ENCODE peak calls at places on chromosomes 1 and 21, in five cellular contexts. One of them, this sample, is unnamed.

GRCh38 chr1:50661626-50662025 is 238.4 kb upstream of the DMRTA2 start:
- DNase-seq in stimulated activated naive B cell treated with anti-CD40 and anti-IgM and Interleukin-4, amounts not matched to agents 10 μg/mL and 1 μg/mL and 100 μg/mL, for 72 hours: no peak
- DNase-seq in HFFc6: peak
- DNase-seq in NCI-H1105: no peak
- DNase-seq in foreskin fibroblast: peak
- DNase-seq in this sample: no peak

GRCh38 chr1:76336951-76337371 is 262.4 kb downstream of the ST6GALNAC3 start:
- DNase-seq in stimulated activated naive B cell treated with anti-CD40 and anti-IgM and Interleukin-4, amounts not matched to agents 10 μg/mL and 1 μg/mL and 100 μg/mL, for 72 hours: no peak
- DNase-seq in HFFc6: peak
- DNase-seq in NCI-H1105: peak
- DNase-seq in foreskin fibroblast: peak
- DNase-seq in this sample: no peak

GRCh38 chr1:198775606-198776005 is 136.8 kb downstream of the PTPRC start:
- DNase-seq in stimulated activated naive B cell treated with anti-CD40 and anti-IgM and Interleukin-4, amounts not matched to agents 10 μg/mL and 1 μg/mL and 100 μg/mL, for 72 hours: no peak
- DNase-seq in HFFc6: no peak
- DNase-seq in NCI-H1105: no peak
- DNase-seq in foreskin fibroblast: peak
- DNase-seq in this sample: no peak

GRCh38 chr1:47438321-47439150 is 692 bp downstream of the FOXD2 start:
- DNase-seq in stimulated activated naive B cell treated with anti-CD40 and anti-IgM and Interleukin-4, amounts not matched to agents 10 μg/mL and 1 μg/mL and 100 μg/mL, for 72 hours: no peak
- DNase-seq in HFFc6: no peak
- DNase-seq in NCI-H1105: no peak
- DNase-seq in foreskin fibroblast: peak
- DNase-seq in this sample: no peak

GRCh38 chr1:100400332-100400933 is 48.1 kb downstream of the CDC14A start:
- DNase-seq in stimulated activated naive B cell treated with anti-CD40 and anti-IgM and Interleukin-4, amounts not matched to agents 10 μg/mL and 1 μg/mL and 100 μg/mL, for 72 hours: no peak
- DNase-seq in HFFc6: no peak
- DNase-seq in NCI-H1105: no peak
- DNase-seq in foreskin fibroblast: no peak
- DNase-seq in this sample: no peak

GRCh38 chr1:116923421-116923820 is 13.7 kb downstream of the PTGFRN start:
- DNase-seq in stimulated activated naive B cell treated with anti-CD40 and anti-IgM and Interleukin-4, amounts not matched to agents 10 μg/mL and 1 μg/mL and 100 μg/mL, for 72 hours: no peak
- DNase-seq in HFFc6: no peak
- DNase-seq in NCI-H1105: no peak
- DNase-seq in foreskin fibroblast: peak
- DNase-seq in this sample: no peak

GRCh38 chr1:227869851-227870305 is 54.4 kb downstream of the PRSS38 start:
- DNase-seq in stimulated activated naive B cell treated with anti-CD40 and anti-IgM and Interleukin-4, amounts not matched to agents 10 μg/mL and 1 μg/mL and 100 μg/mL, for 72 hours: no peak
- DNase-seq in HFFc6: no peak
- DNase-seq in NCI-H1105: no peak
- DNase-seq in foreskin fibroblast: peak
- DNase-seq in this sample: no peak

GRCh38 chr1:226723640-226724532 is 15.2 kb downstream of the ITPKB start:
- DNase-seq in stimulated activated naive B cell treated with anti-CD40 and anti-IgM and Interleukin-4, amounts not matched to agents 10 μg/mL and 1 μg/mL and 100 μg/mL, for 72 hours: no peak
- DNase-seq in HFFc6: peak
- DNase-seq in NCI-H1105: peak
- DNase-seq in foreskin fibroblast: peak
- DNase-seq in this sample: no peak

GRCh38 chr1:23118407-23118806 is 50.2 kb downstream of the LUZP1 start:
- DNase-seq in stimulated activated naive B cell treated with anti-CD40 and anti-IgM and Interleukin-4, amounts not matched to agents 10 μg/mL and 1 μg/mL and 100 μg/mL, for 72 hours: no peak
- DNase-seq in HFFc6: no peak
- DNase-seq in NCI-H1105: no peak
- DNase-seq in foreskin fibroblast: no peak
- DNase-seq in this sample: no peak

GRCh38 chr1:107389410-107390075 is 248.7 kb downstream of the NTNG1 start:
- DNase-seq in stimulated activated naive B cell treated with anti-CD40 and anti-IgM and Interleukin-4, amounts not matched to agents 10 μg/mL and 1 μg/mL and 100 μg/mL, for 72 hours: no peak
- DNase-seq in HFFc6: no peak
- DNase-seq in NCI-H1105: no peak
- DNase-seq in foreskin fibroblast: no peak
- DNase-seq in this sample: no peak

GRCh38 chr21:39098696-39099111 is 84.5 kb downstream of the PSMG1 start:
- DNase-seq in stimulated activated naive B cell treated with anti-CD40 and anti-IgM and Interleukin-4, amounts not matched to agents 10 μg/mL and 1 μg/mL and 100 μg/mL, for 72 hours: no peak
- DNase-seq in HFFc6: no peak
- DNase-seq in NCI-H1105: no peak
- DNase-seq in foreskin fibroblast: no peak
- DNase-seq in this sample: no peak

GRCh38 chr1:168301664-168302320 is 21.1 kb downstream of the TBX19 start:
- DNase-seq in stimulated activated naive B cell treated with anti-CD40 and anti-IgM and Interleukin-4, amounts not matched to agents 10 μg/mL and 1 μg/mL and 100 μg/mL, for 72 hours: no peak
- DNase-seq in HFFc6: peak
- DNase-seq in NCI-H1105: no peak
- DNase-seq in foreskin fibroblast: peak
- DNase-seq in this sample: peak

GRCh38 chr1:169525391-169525790 is 39.6 kb upstream of the SLC19A2 start:
- DNase-seq in stimulated activated naive B cell treated with anti-CD40 and anti-IgM and Interleukin-4, amounts not matched to agents 10 μg/mL and 1 μg/mL and 100 μg/mL, for 72 hours: no peak
- DNase-seq in HFFc6: no peak
- DNase-seq in NCI-H1105: no peak
- DNase-seq in foreskin fibroblast: peak
- DNase-seq in this sample: no peak

GRCh38 chr1:156676820-156677615 is at the start of gene NES:
- DNase-seq in stimulated activated naive B cell treated with anti-CD40 and anti-IgM and Interleukin-4, amounts not matched to agents 10 μg/mL and 1 μg/mL and 100 μg/mL, for 72 hours: no peak
- DNase-seq in HFFc6: peak
- DNase-seq in NCI-H1105: peak
- DNase-seq in foreskin fibroblast: peak
- DNase-seq in this sample: peak

GRCh38 chr1:19313961-19314882 is 2.1 kb downstream of the SLC66A1 start:
- DNase-seq in stimulated activated naive B cell treated with anti-CD40 and anti-IgM and Interleukin-4, amounts not matched to agents 10 μg/mL and 1 μg/mL and 100 μg/mL, for 72 hours: peak
- DNase-seq in HFFc6: no peak
- DNase-seq in NCI-H1105: no peak
- DNase-seq in foreskin fibroblast: no peak
- DNase-seq in this sample: no peak

GRCh38 chr1:119816407-119816806 is 5.1 kb upstream of the REG4 start:
- DNase-seq in stimulated activated naive B cell treated with anti-CD40 and anti-IgM and Interleukin-4, amounts not matched to agents 10 μg/mL and 1 μg/mL and 100 μg/mL, for 72 hours: no peak
- DNase-seq in HFFc6: peak
- DNase-seq in NCI-H1105: no peak
- DNase-seq in foreskin fibroblast: peak
- DNase-seq in this sample: peak

GRCh38 chr1:27572019-27572678 is 31.8 kb downstream of the AHDC1 start:
- DNase-seq in stimulated activated naive B cell treated with anti-CD40 and anti-IgM and Interleukin-4, amounts not matched to agents 10 μg/mL and 1 μg/mL and 100 μg/mL, for 72 hours: no peak
- DNase-seq in HFFc6: no peak
- DNase-seq in NCI-H1105: no peak
- DNase-seq in foreskin fibroblast: peak
- DNase-seq in this sample: no peak

GRCh38 chr1:169288011-169288414 is 79.6 kb downstream of the NME7 start:
- DNase-seq in stimulated activated naive B cell treated with anti-CD40 and anti-IgM and Interleukin-4, amounts not matched to agents 10 μg/mL and 1 μg/mL and 100 μg/mL, for 72 hours: no peak
- DNase-seq in HFFc6: peak
- DNase-seq in NCI-H1105: no peak
- DNase-seq in foreskin fibroblast: peak
- DNase-seq in this sample: no peak

GRCh38 chr1:234997201-234998173 is 131.2 kb downstream of the TOMM20 start:
- DNase-seq in stimulated activated naive B cell treated with anti-CD40 and anti-IgM and Interleukin-4, amounts not matched to agents 10 μg/mL and 1 μg/mL and 100 μg/mL, for 72 hours: no peak
- DNase-seq in HFFc6: peak
- DNase-seq in NCI-H1105: no peak
- DNase-seq in foreskin fibroblast: peak
- DNase-seq in this sample: no peak

GRCh38 chr1:179142889-179143299 is 61.0 kb downstream of the TOR3A start:
- DNase-seq in stimulated activated naive B cell treated with anti-CD40 and anti-IgM and Interleukin-4, amounts not matched to agents 10 μg/mL and 1 μg/mL and 100 μg/mL, for 72 hours: no peak
- DNase-seq in HFFc6: peak
- DNase-seq in NCI-H1105: no peak
- DNase-seq in foreskin fibroblast: peak
- DNase-seq in this sample: no peak

GRCh38 chr1:155207578-155208405 is at the start of gene THBS3:
- DNase-seq in stimulated activated naive B cell treated with anti-CD40 and anti-IgM and Interleukin-4, amounts not matched to agents 10 μg/mL and 1 μg/mL and 100 μg/mL, for 72 hours: no peak
- DNase-seq in HFFc6: no peak
- DNase-seq in NCI-H1105: peak
- DNase-seq in foreskin fibroblast: peak
- DNase-seq in this sample: no peak

GRCh38 chr1:156726549-156727226 is 1.6 kb upstream of the METTL25B start:
- DNase-seq in stimulated activated naive B cell treated with anti-CD40 and anti-IgM and Interleukin-4, amounts not matched to agents 10 μg/mL and 1 μg/mL and 100 μg/mL, for 72 hours: no peak
- DNase-seq in HFFc6: peak
- DNase-seq in NCI-H1105: no peak
- DNase-seq in foreskin fibroblast: peak
- DNase-seq in this sample: peak

GRCh38 chr1:65072845-65073244 is 75.2 kb upstream of the AK4 start:
- DNase-seq in stimulated activated naive B cell treated with anti-CD40 and anti-IgM and Interleukin-4, amounts not matched to agents 10 μg/mL and 1 μg/mL and 100 μg/mL, for 72 hours: no peak
- DNase-seq in HFFc6: no peak
- DNase-seq in NCI-H1105: no peak
- DNase-seq in foreskin fibroblast: no peak
- DNase-seq in this sample: no peak

GRCh38 chr1:84435159-84435558 is 36.9 kb downstream of the DNASE2B start:
- DNase-seq in stimulated activated naive B cell treated with anti-CD40 and anti-IgM and Interleukin-4, amounts not matched to agents 10 μg/mL and 1 μg/mL and 100 μg/mL, for 72 hours: no peak
- DNase-seq in HFFc6: no peak
- DNase-seq in NCI-H1105: no peak
- DNase-seq in foreskin fibroblast: peak
- DNase-seq in this sample: no peak

GRCh38 chr1:20216574-20216973 is 30.3 kb upstream of the PLA2G2C start:
- DNase-seq in stimulated activated naive B cell treated with anti-CD40 and anti-IgM and Interleukin-4, amounts not matched to agents 10 μg/mL and 1 μg/mL and 100 μg/mL, for 72 hours: no peak
- DNase-seq in HFFc6: peak
- DNase-seq in NCI-H1105: peak
- DNase-seq in foreskin fibroblast: peak
- DNase-seq in this sample: no peak

GRCh38 chr1:183472488-183473285 is at the start of gene SMG7:
- DNase-seq in stimulated activated naive B cell treated with anti-CD40 and anti-IgM and Interleukin-4, amounts not matched to agents 10 μg/mL and 1 μg/mL and 100 μg/mL, for 72 hours: no peak
- DNase-seq in HFFc6: peak
- DNase-seq in NCI-H1105: peak
- DNase-seq in foreskin fibroblast: no peak
- DNase-seq in this sample: no peak

GRCh38 chr1:155003766-155004351 is 1.3 kb downstream of the ZBTB7B start:
- DNase-seq in stimulated activated naive B cell treated with anti-CD40 and anti-IgM and Interleukin-4, amounts not matched to agents 10 μg/mL and 1 μg/mL and 100 μg/mL, for 72 hours: no peak
- DNase-seq in HFFc6: peak
- DNase-seq in NCI-H1105: no peak
- DNase-seq in foreskin fibroblast: peak
- DNase-seq in this sample: peak

This sample was measured in Caco-2.